ENCODE peak calls at places on chromosome 18, in seven cellular contexts. One of them, this sample, is unnamed.

GRCh38 chr18:12282436-12283039 is 25.5 kb upstream of the TUBB6 start:
- DNase-seq in GM23338: no peak
- DNase-seq in EL: peak; percentile 96
- DNase-seq in pons: no peak
- DNase-seq in epithelial cell of proximal tubule: no peak
- DNase-seq in T-helper 2 cell: no peak
- DNase-seq in MG63: peak; percentile 72
- DNase-seq in this sample: no peak

GRCh38 chr18:50143891-50144290 is 51.1 kb downstream of the MYO5B start:
- DNase-seq in GM23338: no peak
- DNase-seq in EL: no peak
- DNase-seq in pons: no peak
- DNase-seq in epithelial cell of proximal tubule: no peak
- DNase-seq in T-helper 2 cell: no peak
- DNase-seq in MG63: no peak
- DNase-seq in this sample: no peak

GRCh38 chr18:25190468-25190867 is 161.5 kb downstream of the ZNF521 start:
- DNase-seq in GM23338: no peak
- DNase-seq in EL: no peak
- DNase-seq in pons: no peak
- DNase-seq in epithelial cell of proximal tubule: no peak
- DNase-seq in T-helper 2 cell: no peak
- DNase-seq in MG63: no peak
- DNase-seq in this sample: no peak

GRCh38 chr18:49591775-49592174 is 29.9 kb downstream of the LIPG start:
- DNase-seq in GM23338: no peak
- DNase-seq in EL: no peak
- DNase-seq in pons: no peak
- DNase-seq in epithelial cell of proximal tubule: no peak
- DNase-seq in T-helper 2 cell: no peak
- DNase-seq in MG63: no peak
- DNase-seq in this sample: no peak

GRCh38 chr18:77110400-77110799 is 22.2 kb downstream of the MBP start:
- DNase-seq in GM23338: peak; percentile 25
- DNase-seq in EL: no peak
- DNase-seq in pons: no peak
- DNase-seq in epithelial cell of proximal tubule: no peak
- DNase-seq in T-helper 2 cell: no peak
- DNase-seq in MG63: no peak
- DNase-seq in this sample: no peak

GRCh38 chr18:57864615-57865121 is 61.6 kb upstream of the ATP8B1 start:
- DNase-seq in GM23338: no peak
- DNase-seq in EL: peak; percentile 26
- DNase-seq in pons: no peak
- DNase-seq in epithelial cell of proximal tubule: no peak
- DNase-seq in T-helper 2 cell: no peak
- DNase-seq in MG63: no peak
- DNase-seq in this sample: no peak

GRCh38 chr18:79512461-79513380 is 117.0 kb downstream of the NFATC1 start:
- DNase-seq in GM23338: no peak
- DNase-seq in EL: no peak
- DNase-seq in pons: no peak
- DNase-seq in epithelial cell of proximal tubule: no peak
- DNase-seq in T-helper 2 cell: no peak
- DNase-seq in MG63: no peak
- DNase-seq in this sample: no peak

GRCh38 chr18:61574665-61575064 is 241.4 kb downstream of the CDH20 start:
- DNase-seq in GM23338: no peak
- DNase-seq in EL: no peak
- DNase-seq in pons: no peak
- DNase-seq in epithelial cell of proximal tubule: no peak
- DNase-seq in T-helper 2 cell: no peak
- DNase-seq in MG63: peak; percentile 17
- DNase-seq in this sample: no peak

GRCh38 chr18:12659904-12660605 is 2.1 kb upstream of the SPIRE1 start:
- DNase-seq in GM23338: peak; percentile 74
- DNase-seq in EL: peak; percentile 72
- DNase-seq in pons: peak; percentile 81
- DNase-seq in epithelial cell of proximal tubule: no peak
- DNase-seq in T-helper 2 cell: no peak
- DNase-seq in MG63: no peak
- DNase-seq in this sample: peak; percentile 43